ENCODE peak calls at places on chromosomes 1 and 21, in nine cellular contexts. One of them, this sample, is unnamed.
A peak's percentile ranks its signal among the peaks of the same experiment; 100 is the strongest.

GRCh38 chr1:223747838-223748335 is 35.5 kb downstream of the CAPN2 start:
- DNase-seq in omental fat pad: no peak
- DNase-seq in GM10248: no peak
- DNase-seq in mesendoderm: no peak
- DNase-seq in brain microvascular endothelial cell: no peak
- DNase-seq in T-cell: no peak
- DNase-seq in adrenal gland: peak; percentile 93
- DNase-seq in NCI-H345: no peak
- DNase-seq in mucosa of gallbladder: peak; percentile 69
- DNase-seq in this sample: peak; percentile 24

GRCh38 chr1:36163426-36163825 is 7.5 kb downstream of the MAP7D1 start:
- DNase-seq in GM10248: no peak
- DNase-seq in mesendoderm: no peak
- DNase-seq in brain microvascular endothelial cell: no peak
- DNase-seq in omental fat pad: no peak
- DNase-seq in adrenal gland: no peak
- DNase-seq in NCI-H345: no peak
- DNase-seq in mucosa of gallbladder: no peak
- DNase-seq in T-cell: no peak
- DNase-seq in this sample: no peak

GRCh38 chr1:156654700-156655099 is 12.8 kb downstream of the BCAN start:
- DNase-seq in omental fat pad: no peak
- DNase-seq in T-cell: no peak
- DNase-seq in brain microvascular endothelial cell: no peak
- DNase-seq in mucosa of gallbladder: no peak
- DNase-seq in adrenal gland: no peak
- DNase-seq in NCI-H345: no peak
- DNase-seq in mesendoderm: no peak
- DNase-seq in GM10248: no peak
- DNase-seq in this sample: peak; percentile 20

GRCh38 chr1:156407344-156407743 is 38.3 kb downstream of the RHBG start:
- DNase-seq in mesendoderm: peak; percentile 63
- DNase-seq in adrenal gland: no peak
- DNase-seq in T-cell: no peak
- DNase-seq in brain microvascular endothelial cell: no peak
- DNase-seq in GM10248: no peak
- DNase-seq in omental fat pad: no peak
- DNase-seq in mucosa of gallbladder: no peak
- DNase-seq in NCI-H345: no peak
- DNase-seq in this sample: peak; percentile 61

GRCh38 chr1:203408485-203409229 is 57.7 kb upstream of the FMOD start:
- DNase-seq in T-cell: no peak
- DNase-seq in mesendoderm: peak; percentile 7
- DNase-seq in mucosa of gallbladder: peak; percentile 85
- DNase-seq in omental fat pad: peak; percentile 81
- DNase-seq in brain microvascular endothelial cell: peak; percentile 48
- DNase-seq in GM10248: no peak
- DNase-seq in NCI-H345: no peak
- DNase-seq in adrenal gland: peak; percentile 87
- DNase-seq in this sample: peak; percentile 54

GRCh38 chr1:177010246-177010825 is 154.2 kb downstream of the ASTN1 start:
- DNase-seq in omental fat pad: no peak
- DNase-seq in T-cell: no peak
- DNase-seq in GM10248: no peak
- DNase-seq in adrenal gland: peak; percentile 41
- DNase-seq in mucosa of gallbladder: no peak
- DNase-seq in brain microvascular endothelial cell: no peak
- DNase-seq in NCI-H345: no peak
- DNase-seq in mesendoderm: no peak
- DNase-seq in this sample: no peak

GRCh38 chr1:117740461-117740860 is 134.6 kb downstream of the TENT5C start:
- DNase-seq in brain microvascular endothelial cell: no peak
- DNase-seq in mesendoderm: no peak
- DNase-seq in NCI-H345: no peak
- DNase-seq in omental fat pad: no peak
- DNase-seq in GM10248: no peak
- DNase-seq in mucosa of gallbladder: no peak
- DNase-seq in adrenal gland: no peak
- DNase-seq in T-cell: no peak
- DNase-seq in this sample: peak; percentile 27

GRCh38 chr21:41458121-41458520 is 32.1 kb downstream of the MX1 start:
- DNase-seq in mucosa of gallbladder: no peak
- DNase-seq in omental fat pad: no peak
- DNase-seq in GM10248: no peak
- DNase-seq in brain microvascular endothelial cell: no peak
- DNase-seq in mesendoderm: no peak
- DNase-seq in T-cell: no peak
- DNase-seq in adrenal gland: no peak
- DNase-seq in NCI-H345: no peak
- DNase-seq in this sample: no peak

GRCh38 chr1:31689821-31690220 is 14.0 kb downstream of the COL16A1 start:
- DNase-seq in GM10248: no peak
- DNase-seq in brain microvascular endothelial cell: peak; percentile 91
- DNase-seq in NCI-H345: no peak
- DNase-seq in mucosa of gallbladder: no peak
- DNase-seq in adrenal gland: no peak
- DNase-seq in T-cell: no peak
- DNase-seq in omental fat pad: no peak
- DNase-seq in mesendoderm: no peak
- DNase-seq in this sample: no peak

GRCh38 chr1:167593860-167594259 is 36.2 kb upstream of the RCSD1 start:
- DNase-seq in adrenal gland: no peak
- DNase-seq in mesendoderm: no peak
- DNase-seq in NCI-H345: no peak
- DNase-seq in omental fat pad: no peak
- DNase-seq in brain microvascular endothelial cell: no peak
- DNase-seq in GM10248: no peak
- DNase-seq in mucosa of gallbladder: no peak
- DNase-seq in T-cell: no peak
- DNase-seq in this sample: no peak

GRCh38 chr1:47804127-47804526 is 193.1 kb downstream of the TRABD2B start:
- DNase-seq in adrenal gland: no peak
- DNase-seq in GM10248: no peak
- DNase-seq in mucosa of gallbladder: no peak
- DNase-seq in mesendoderm: peak; percentile 34
- DNase-seq in T-cell: no peak
- DNase-seq in NCI-H345: no peak
- DNase-seq in brain microvascular endothelial cell: no peak
- DNase-seq in omental fat pad: no peak
- DNase-seq in this sample: peak; percentile 89

GRCh38 chr1:236103646-236104218 is 38.6 kb upstream of the GPR137B start:
- DNase-seq in GM10248: peak; percentile 78
- DNase-seq in omental fat pad: no peak
- DNase-seq in mucosa of gallbladder: peak; percentile 62
- DNase-seq in mesendoderm: peak; percentile 52
- DNase-seq in adrenal gland: peak; percentile 53
- DNase-seq in T-cell: peak; percentile 59
- DNase-seq in NCI-H345: peak; percentile 60
- DNase-seq in brain microvascular endothelial cell: peak; percentile 51
- DNase-seq in this sample: peak; percentile 71

GRCh38 chr1:33446590-33446989 is 15.7 kb upstream of the PHC2 start:
- DNase-seq in T-cell: no peak
- DNase-seq in mucosa of gallbladder: no peak
- DNase-seq in GM10248: no peak
- DNase-seq in adrenal gland: no peak
- DNase-seq in omental fat pad: no peak
- DNase-seq in brain microvascular endothelial cell: no peak
- DNase-seq in mesendoderm: no peak
- DNase-seq in NCI-H345: no peak
- DNase-seq in this sample: no peak

GRCh38 chr1:220113136-220113695 is 19.3 kb downstream of the IARS2 start:
- DNase-seq in GM10248: peak; percentile 36
- DNase-seq in mesendoderm: peak; percentile 54
- DNase-seq in NCI-H345: peak; percentile 1
- DNase-seq in omental fat pad: no peak
- DNase-seq in mucosa of gallbladder: no peak
- DNase-seq in adrenal gland: no peak
- DNase-seq in brain microvascular endothelial cell: peak; percentile 14
- DNase-seq in T-cell: peak; percentile 26
- DNase-seq in this sample: peak; percentile 59

GRCh38 chr1:156371553-156372264 is 2.7 kb downstream of the RHBG start:
- DNase-seq in T-cell: no peak
- DNase-seq in mesendoderm: no peak
- DNase-seq in NCI-H345: no peak
- DNase-seq in mucosa of gallbladder: peak; percentile 28
- DNase-seq in adrenal gland: peak; percentile 68
- DNase-seq in brain microvascular endothelial cell: peak; percentile 39
- DNase-seq in GM10248: no peak
- DNase-seq in omental fat pad: peak; percentile 71
- DNase-seq in this sample: no peak